ENCODE peak calls at places on chromosomes 5 and 9, in seven cellular contexts. One of them, this sample, is unnamed.

GRCh38 chr5:35443803-35444595 is 173.7 kb upstream of the SPEF2 start:
- DNase-seq in CD8-positive, alpha-beta T cell: no peak
- DNase-seq in OCI-LY7: no peak
- DNase-seq in thyroid gland: peak
- DNase-seq in IMR-90: no peak
- DNase-seq in fibroblast of pulmonary artery: no peak
- DNase-seq in left ventricle myocardium inferior: no peak
- DNase-seq in this sample: peak

GRCh38 chr9:18343799-18344198 is 130.2 kb upstream of the ADAMTSL1 start:
- DNase-seq in CD8-positive, alpha-beta T cell: no peak
- DNase-seq in OCI-LY7: no peak
- DNase-seq in thyroid gland: no peak
- DNase-seq in IMR-90: peak
- DNase-seq in fibroblast of pulmonary artery: peak
- DNase-seq in left ventricle myocardium inferior: no peak
- DNase-seq in this sample: no peak

GRCh38 chr5:176619203-176619568 is 9.2 kb upstream of the GPRIN1 start:
- DNase-seq in CD8-positive, alpha-beta T cell: peak
- DNase-seq in OCI-LY7: peak
- DNase-seq in thyroid gland: peak
- DNase-seq in IMR-90: peak
- DNase-seq in fibroblast of pulmonary artery: peak
- DNase-seq in left ventricle myocardium inferior: peak
- DNase-seq in this sample: no peak

GRCh38 chr9:129023036-129023907 is 4.9 kb downstream of the SH3GLB2 start:
- DNase-seq in CD8-positive, alpha-beta T cell: no peak
- DNase-seq in OCI-LY7: no peak
- DNase-seq in thyroid gland: no peak
- DNase-seq in IMR-90: peak
- DNase-seq in fibroblast of pulmonary artery: peak
- DNase-seq in left ventricle myocardium inferior: peak
- DNase-seq in this sample: no peak

GRCh38 chr9:89872913-89873707 is 268.3 kb downstream of the GADD45G start:
- DNase-seq in CD8-positive, alpha-beta T cell: no peak
- DNase-seq in OCI-LY7: no peak
- DNase-seq in thyroid gland: no peak
- DNase-seq in IMR-90: no peak
- DNase-seq in fibroblast of pulmonary artery: no peak
- DNase-seq in left ventricle myocardium inferior: no peak
- DNase-seq in this sample: no peak

GRCh38 chr9:112971415-112971814 is 40.6 kb downstream of the ZNF883 start:
- DNase-seq in CD8-positive, alpha-beta T cell: no peak
- DNase-seq in OCI-LY7: peak
- DNase-seq in thyroid gland: peak
- DNase-seq in IMR-90: peak
- DNase-seq in fibroblast of pulmonary artery: peak
- DNase-seq in left ventricle myocardium inferior: no peak
- DNase-seq in this sample: peak

GRCh38 chr9:135169709-135170226 is 82.3 kb downstream of the OLFM1 start:
- DNase-seq in CD8-positive, alpha-beta T cell: no peak
- DNase-seq in OCI-LY7: no peak
- DNase-seq in thyroid gland: no peak
- DNase-seq in IMR-90: no peak
- DNase-seq in fibroblast of pulmonary artery: no peak
- DNase-seq in left ventricle myocardium inferior: no peak
- DNase-seq in this sample: no peak

GRCh38 chr5:176373100-176373818 is 8.0 kb downstream of the ARL10 start:
- DNase-seq in CD8-positive, alpha-beta T cell: no peak
- DNase-seq in OCI-LY7: no peak
- DNase-seq in thyroid gland: peak
- DNase-seq in IMR-90: peak
- DNase-seq in fibroblast of pulmonary artery: peak
- DNase-seq in left ventricle myocardium inferior: peak
- DNase-seq in this sample: no peak

GRCh38 chr5:140351609-140352334 is 5.4 kb upstream of the HBEGF start:
- DNase-seq in CD8-positive, alpha-beta T cell: peak
- DNase-seq in OCI-LY7: peak
- DNase-seq in thyroid gland: peak
- DNase-seq in IMR-90: peak
- DNase-seq in fibroblast of pulmonary artery: peak
- DNase-seq in left ventricle myocardium inferior: no peak
- DNase-seq in this sample: peak

GRCh38 chr5:148735301-148735700 is 81.0 kb upstream of the HTR4 start:
- DNase-seq in CD8-positive, alpha-beta T cell: no peak
- DNase-seq in OCI-LY7: no peak
- DNase-seq in thyroid gland: no peak
- DNase-seq in IMR-90: peak
- DNase-seq in fibroblast of pulmonary artery: no peak
- DNase-seq in left ventricle myocardium inferior: no peak
- DNase-seq in this sample: no peak

GRCh38 chr5:170306381-170306790 is 8.8 kb upstream of the LCP2 start:
- DNase-seq in CD8-positive, alpha-beta T cell: no peak
- DNase-seq in OCI-LY7: no peak
- DNase-seq in thyroid gland: peak
- DNase-seq in IMR-90: peak
- DNase-seq in fibroblast of pulmonary artery: peak
- DNase-seq in left ventricle myocardium inferior: peak
- DNase-seq in this sample: no peak

GRCh38 chr5:22908129-22908528 is 55.0 kb upstream of the CDH12 start:
- DNase-seq in CD8-positive, alpha-beta T cell: no peak
- DNase-seq in OCI-LY7: no peak
- DNase-seq in thyroid gland: no peak
- DNase-seq in IMR-90: peak
- DNase-seq in fibroblast of pulmonary artery: peak
- DNase-seq in left ventricle myocardium inferior: no peak
- DNase-seq in this sample: no peak

GRCh38 chr5:38467353-38468040 is 88.9 kb downstream of the LIFR start:
- DNase-seq in CD8-positive, alpha-beta T cell: no peak
- DNase-seq in OCI-LY7: no peak
- DNase-seq in thyroid gland: peak
- DNase-seq in IMR-90: peak
- DNase-seq in fibroblast of pulmonary artery: peak
- DNase-seq in left ventricle myocardium inferior: peak
- DNase-seq in this sample: no peak

GRCh38 chr5:117131876-117132275 is 557.3 kb upstream of the SEMA6A start:
- DNase-seq in CD8-positive, alpha-beta T cell: no peak
- DNase-seq in OCI-LY7: no peak
- DNase-seq in thyroid gland: no peak
- DNase-seq in IMR-90: no peak
- DNase-seq in fibroblast of pulmonary artery: no peak
- DNase-seq in left ventricle myocardium inferior: no peak
- DNase-seq in this sample: no peak

GRCh38 chr9:129712595-129713524 is 40.0 kb downstream of the PTGES start:
- DNase-seq in CD8-positive, alpha-beta T cell: no peak
- DNase-seq in OCI-LY7: no peak
- DNase-seq in thyroid gland: no peak
- DNase-seq in IMR-90: peak
- DNase-seq in fibroblast of pulmonary artery: peak
- DNase-seq in left ventricle myocardium inferior: no peak
- DNase-seq in this sample: no peak

GRCh38 chr5:40486437-40487270 is 193.1 kb upstream of the PTGER4 start:
- DNase-seq in CD8-positive, alpha-beta T cell: peak
- DNase-seq in OCI-LY7: peak
- DNase-seq in thyroid gland: no peak
- DNase-seq in IMR-90: peak
- DNase-seq in fibroblast of pulmonary artery: peak
- DNase-seq in left ventricle myocardium inferior: no peak
- DNase-seq in this sample: peak

GRCh38 chr5:164119806-164120440 is 614.5 kb downstream of the MAT2B start:
- DNase-seq in CD8-positive, alpha-beta T cell: no peak
- DNase-seq in OCI-LY7: no peak
- DNase-seq in thyroid gland: no peak
- DNase-seq in IMR-90: peak
- DNase-seq in fibroblast of pulmonary artery: peak
- DNase-seq in left ventricle myocardium inferior: no peak
- DNase-seq in this sample: no peak

GRCh38 chr9:134606951-134607733 is 34.5 kb upstream of the COL5A1 start:
- DNase-seq in CD8-positive, alpha-beta T cell: no peak
- DNase-seq in OCI-LY7: peak
- DNase-seq in thyroid gland: no peak
- DNase-seq in IMR-90: no peak
- DNase-seq in fibroblast of pulmonary artery: no peak
- DNase-seq in left ventricle myocardium inferior: no peak
- DNase-seq in this sample: peak

GRCh38 chr5:58998539-58998938 is 415.7 kb downstream of the RAB3C start:
- DNase-seq in CD8-positive, alpha-beta T cell: no peak
- DNase-seq in OCI-LY7: no peak
- DNase-seq in thyroid gland: no peak
- DNase-seq in IMR-90: no peak
- DNase-seq in fibroblast of pulmonary artery: no peak
- DNase-seq in left ventricle myocardium inferior: no peak
- DNase-seq in this sample: no peak

GRCh38 chr9:106286249-106286648 is 576.7 kb upstream of the ZNF462 start:
- DNase-seq in CD8-positive, alpha-beta T cell: no peak
- DNase-seq in OCI-LY7: no peak
- DNase-seq in thyroid gland: no peak
- DNase-seq in IMR-90: no peak
- DNase-seq in fibroblast of pulmonary artery: no peak
- DNase-seq in left ventricle myocardium inferior: no peak
- DNase-seq in this sample: peak

GRCh38 chr5:100667021-100667671 is 132.0 kb downstream of the FAM174A start:
- DNase-seq in CD8-positive, alpha-beta T cell: no peak
- DNase-seq in OCI-LY7: no peak
- DNase-seq in thyroid gland: no peak
- DNase-seq in IMR-90: peak
- DNase-seq in fibroblast of pulmonary artery: peak
- DNase-seq in left ventricle myocardium inferior: no peak
- DNase-seq in this sample: peak

GRCh38 chr5:42950466-42951168 is 89.5 kb downstream of the ANXA2R start:
- DNase-seq in CD8-positive, alpha-beta T cell: peak
- DNase-seq in OCI-LY7: peak
- DNase-seq in thyroid gland: peak
- DNase-seq in IMR-90: peak
- DNase-seq in fibroblast of pulmonary artery: peak
- DNase-seq in left ventricle myocardium inferior: peak
- DNase-seq in this sample: no peak
- H3K4me3 ChIP-seq in CD8-positive, alpha-beta T cell: peak
- H3K4me3 ChIP-seq in OCI-LY7: peak
- H3K4me3 ChIP-seq in thyroid gland: peak
- H3K4me3 ChIP-seq in IMR-90: peak
- H3K4me3 ChIP-seq in fibroblast of pulmonary artery: peak
- H3K4me3 ChIP-seq in left ventricle myocardium inferior: peak
- H3K4me3 ChIP-seq in this sample: no peak

DNA sequence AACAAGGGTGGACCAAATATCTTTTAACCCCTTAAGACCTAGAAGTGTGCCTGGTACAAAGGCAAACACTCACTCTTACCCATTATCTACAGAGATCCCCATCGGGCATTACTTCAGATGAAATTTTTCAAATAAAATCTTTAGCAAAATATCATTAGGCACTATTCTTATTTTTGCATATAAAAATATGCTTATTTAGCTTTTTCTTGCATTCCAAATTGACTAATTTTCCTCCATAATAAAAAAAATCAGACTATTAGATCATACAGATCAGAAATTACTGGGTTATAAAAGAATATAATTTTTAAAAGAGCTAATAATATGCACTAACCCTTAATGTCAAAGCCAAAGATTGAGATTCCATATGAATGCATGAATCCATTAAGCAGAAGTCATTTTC is 178.7 kb upstream of the SLC30A5 start:
- DNase-seq in CD8-positive, alpha-beta T cell: no peak
- DNase-seq in OCI-LY7: no peak
- DNase-seq in thyroid gland: no peak
- DNase-seq in IMR-90: no peak
- DNase-seq in fibroblast of pulmonary artery: no peak
- DNase-seq in left ventricle myocardium inferior: no peak
- DNase-seq in this sample: no peak
- H3K4me3 ChIP-seq in CD8-positive, alpha-beta T cell: no peak
- H3K4me3 ChIP-seq in OCI-LY7: no peak
- H3K4me3 ChIP-seq in thyroid gland: no peak
- H3K4me3 ChIP-seq in IMR-90: no peak
- H3K4me3 ChIP-seq in fibroblast of pulmonary artery: no peak
- H3K4me3 ChIP-seq in left ventricle myocardium inferior: no peak
- H3K4me3 ChIP-seq in this sample: no peak

DNA sequence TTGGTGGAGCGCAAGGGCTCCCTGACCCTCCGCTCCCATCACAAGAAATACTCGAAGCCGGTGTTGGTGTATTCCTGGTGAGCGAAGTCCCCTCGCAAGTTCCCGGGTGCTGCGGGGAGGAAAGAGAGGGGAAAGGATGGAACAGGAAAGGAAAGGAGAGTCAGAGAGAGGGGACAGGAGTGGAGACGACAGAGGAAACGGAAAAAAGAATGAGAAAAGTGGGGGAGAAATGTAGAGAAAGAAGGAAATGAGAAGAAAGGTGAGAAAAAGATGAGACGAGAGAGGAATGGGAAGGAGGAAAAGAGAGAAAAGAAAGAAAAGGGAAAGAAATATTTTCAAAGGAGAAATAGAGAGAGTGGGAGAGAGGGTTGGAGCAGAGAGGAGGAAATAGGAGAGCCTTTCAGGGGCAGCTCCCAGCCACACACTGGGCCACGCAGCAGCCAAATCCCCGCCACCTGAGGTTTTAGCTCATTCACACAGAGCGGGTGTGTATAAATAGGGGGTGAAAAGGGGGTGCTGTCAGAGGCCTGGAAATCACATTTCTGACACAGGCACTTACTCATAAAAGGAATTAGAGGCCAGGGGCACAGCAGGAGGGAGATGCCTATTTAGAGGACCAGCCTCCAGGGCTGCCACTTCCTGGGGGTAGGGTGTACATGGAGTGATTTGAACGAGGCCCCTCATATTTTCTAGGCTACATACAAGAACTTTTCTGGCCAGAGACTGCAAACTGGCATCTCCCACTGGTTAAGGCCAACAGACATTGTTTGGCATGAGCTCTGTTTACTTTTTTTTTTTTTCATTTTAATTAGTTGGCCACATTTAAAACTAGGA is 555 bp downstream of the CFAP95 start:
- DNase-seq in CD8-positive, alpha-beta T cell: no peak
- DNase-seq in OCI-LY7: no peak
- DNase-seq in thyroid gland: no peak
- DNase-seq in IMR-90: no peak
- DNase-seq in fibroblast of pulmonary artery: no peak
- DNase-seq in left ventricle myocardium inferior: no peak
- DNase-seq in this sample: no peak
- H3K4me3 ChIP-seq in CD8-positive, alpha-beta T cell: peak
- H3K4me3 ChIP-seq in OCI-LY7: no peak
- H3K4me3 ChIP-seq in thyroid gland: no peak
- H3K4me3 ChIP-seq in IMR-90: no peak
- H3K4me3 ChIP-seq in fibroblast of pulmonary artery: no peak
- H3K4me3 ChIP-seq in left ventricle myocardium inferior: peak
- H3K4me3 ChIP-seq in this sample: no peak

DNA sequence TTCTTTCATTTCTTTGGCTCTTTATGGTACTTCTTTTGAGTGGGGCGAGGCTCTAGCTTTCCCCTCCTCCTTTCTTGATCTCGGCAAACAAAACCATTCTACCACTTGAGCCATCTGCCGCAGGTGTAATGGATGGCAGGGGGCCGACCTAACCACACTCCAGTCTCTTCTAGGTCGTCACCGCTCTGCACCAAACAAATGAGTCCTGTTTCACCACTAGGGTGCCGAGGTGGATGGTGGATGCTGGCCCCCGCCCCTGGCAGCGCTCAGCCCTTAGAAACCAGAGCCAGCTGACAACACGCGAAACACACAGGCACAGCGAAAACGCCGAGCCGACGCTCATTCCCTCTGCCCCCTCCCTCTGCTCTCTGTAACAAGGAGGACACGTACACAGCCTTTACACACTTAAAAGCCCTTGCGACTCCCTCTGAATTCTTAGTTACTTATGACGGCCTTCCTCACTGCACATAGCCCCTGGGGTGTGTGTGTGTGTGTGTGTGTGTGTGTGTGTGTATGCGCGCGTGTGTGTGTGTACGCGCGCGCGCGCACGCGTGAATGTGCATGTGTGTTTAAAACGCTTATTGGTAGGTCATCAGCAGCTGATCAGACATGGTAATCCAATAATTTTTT is 199.4 kb downstream of the MEF2C start:
- DNase-seq in CD8-positive, alpha-beta T cell: no peak
- DNase-seq in OCI-LY7: no peak
- DNase-seq in thyroid gland: no peak
- DNase-seq in IMR-90: no peak
- DNase-seq in fibroblast of pulmonary artery: no peak
- DNase-seq in left ventricle myocardium inferior: no peak
- DNase-seq in this sample: peak
- H3K4me3 ChIP-seq in CD8-positive, alpha-beta T cell: no peak
- H3K4me3 ChIP-seq in OCI-LY7: no peak
- H3K4me3 ChIP-seq in thyroid gland: no peak
- H3K4me3 ChIP-seq in IMR-90: no peak
- H3K4me3 ChIP-seq in fibroblast of pulmonary artery: no peak
- H3K4me3 ChIP-seq in left ventricle myocardium inferior: peak
- H3K4me3 ChIP-seq in this sample: peak

This sample was measured in Jurkat, Clone E6-1.